ENCODE peak calls at places on chromosomes 1 and 21, in four cellular contexts. M is AG10803, A is stomach, B is NCI-H774. D is an unnamed sample.

GRCh38 chr1:87042127-87042811 is 127.8 kb downstream of the HS2ST1 start:
- DNase-seq in M (no peak), A (no peak), B (no peak), D (no peak)

GRCh38 chr21:37620401-37620800 is 253.8 kb downstream of the DYRK1A start:
- DNase-seq in M (peak), A (no peak), B (no peak), D (no peak)

GRCh38 chr1:179955318-179955638 is 668 bp downstream of the CEP350 start:
- DNase-seq in M (peak), A (no peak), B (no peak), D (no peak)

GRCh38 chr1:3571263-3571662 is 40.0 kb downstream of the MEGF6 start:
- DNase-seq in M (no peak), A (no peak), B (no peak), D (no peak)

GRCh38 chr21:41923641-41924342 is 30.0 kb downstream of the C2CD2 start:
- DNase-seq in M (peak), A (no peak), B (no peak), D (no peak)

GRCh38 chr1:924619-925323 is 1.0 kb downstream of the SAMD11 start:
- DNase-seq in M (peak), A (peak), B (no peak), D (no peak)

GRCh38 chr21:42638266-42638863 is 15.1 kb upstream of the PDE9A start:
- DNase-seq in M (no peak), A (no peak), B (no peak), D (no peak)

GRCh38 chr1:50930965-50931737 is 28.9 kb downstream of the FAF1 start:
- DNase-seq in M (no peak), A (no peak), B (no peak), D (no peak)

GRCh38 chr21:41659791-41660560 is 106.9 kb downstream of the RIPK4 start:
- DNase-seq in M (peak), A (no peak), B (no peak), D (no peak)

GRCh38 chr1:70090875-70091274 is 114.5 kb downstream of the LRRC40 start:
- DNase-seq in M (peak), A (no peak), B (no peak), D (no peak)

GRCh38 chr1:227885135-227885647 is 62.5 kb downstream of the WNT9A start:
- DNase-seq in M (no peak), A (peak), B (no peak), D (peak)

GRCh38 chr1:77188770-77189169 is 30.5 kb downstream of the PIGK start:
- DNase-seq in M (no peak), A (no peak), B (no peak), D (no peak)

GRCh38 chr1:201881617-201882016 is 7.1 kb upstream of the SHISA4 start:
- DNase-seq in M (no peak), A (no peak), B (no peak), D (no peak)

GRCh38 chr1:34994878-34995277 is 9.7 kb upstream of the TMEM35B start:
- DNase-seq in M (no peak), A (no peak), B (no peak), D (no peak)

GRCh38 chr1:57327331-57327730 is 96.5 kb downstream of the DAB1 start:
- DNase-seq in M (no peak), A (no peak), B (no peak), D (no peak)

GRCh38 chr1:22955146-22955545 is 17.5 kb downstream of the LACTBL1 start:
- DNase-seq in M (no peak), A (no peak), B (no peak), D (no peak)

GRCh38 chr1:227428803-227429202 is 110.5 kb upstream of the CDC42BPA start:
- DNase-seq in M (peak), A (peak), B (no peak), D (no peak)

GRCh38 chr21:34983680-34984086 is 65.4 kb downstream of the RUNX1 start:
- DNase-seq in M (peak), A (no peak), B (no peak), D (no peak)

GRCh38 chr1:40785446-40785845 is 1.9 kb downstream of the KCNQ4 start:
- DNase-seq in M (no peak), A (no peak), B (no peak), D (no peak)

GRCh38 chr1:58162952-58163550 is 383.5 kb downstream of the OMA1 start:
- DNase-seq in M (peak), A (peak), B (peak), D (no peak)

GRCh38 chr1:221117548-221117951 is 238.3 kb downstream of the HLX start:
- DNase-seq in M (peak), A (no peak), B (no peak), D (no peak)

GRCh38 chr1:2493691-2494322 is 17.7 kb downstream of the PLCH2 start:
- DNase-seq in M (no peak), A (no peak), B (no peak), D (no peak)

GRCh38 chr1:32250893-32251716 is at the start of gene LCK:
- DNase-seq in M (no peak), A (no peak), B (no peak), D (no peak)

GRCh38 chr1:33815061-33815460 is 48.8 kb upstream of the HMGB4 start:
- DNase-seq in M (peak), A (no peak), B (no peak), D (no peak)

GRCh38 chr1:195851804-195852203 is 756.4 kb downstream of the KCNT2 start:
- DNase-seq in M (no peak), A (no peak), B (no peak), D (no peak)

GRCh38 chr1:25971882-25972180 is 26.0 kb downstream of the PAFAH2 start:
- DNase-seq in M (no peak), A (no peak), B (no peak), D (no peak)

GRCh38 chr1:58883037-58883887 is 99.4 kb upstream of the JUN start:
- DNase-seq in M (peak), A (peak), B (no peak), D (no peak)

GRCh38 chr1:43545686-43546387 is 15.2 kb downstream of the PTPRF start:
- DNase-seq in M (no peak), A (peak), B (peak), D (peak)

GRCh38 chr1:22291494-22291893 is 148.6 kb upstream of the WNT4 start:
- DNase-seq in M (no peak), A (peak), B (no peak), D (no peak)

GRCh38 chr1:162204129-162204882 is 134.8 kb downstream of the NOS1AP start:
- DNase-seq in M (no peak), A (no peak), B (no peak), D (no peak)

GRCh38 chr1:100942304-100943046 is 46.6 kb downstream of the SLC30A7 start:
- DNase-seq in M (no peak), A (no peak), B (no peak), D (no peak)

GRCh38 chr1:29932626-29933025 is 696.3 kb downstream of the PTPRU start:
- DNase-seq in M (no peak), A (no peak), B (no peak), D (no peak)

GRCh38 chr1:145689922-145690321 is 17.2 kb downstream of the PDZK1 start:
- DNase-seq in M (no peak), A (no peak), B (no peak), D (no peak)

GRCh38 chr1:213914351-213914750 is 73.4 kb upstream of the PROX1 start:
- DNase-seq in M (no peak), A (no peak), B (no peak), D (no peak)

GRCh38 chr1:184492543-184492942 is 105.7 kb downstream of the C1orf21 start:
- DNase-seq in M (no peak), A (no peak), B (no peak), D (no peak)

GRCh38 chr1:223030871-223031270 is 112.2 kb downstream of the TLR5 start:
- DNase-seq in M (no peak), A (no peak), B (no peak), D (no peak)

GRCh38 chr1:201591348-201591747 is 52.4 kb downstream of the NAV1 start:
- DNase-seq in M (no peak), A (no peak), B (no peak), D (no peak)

GRCh38 chr1:178393370-178393769 is 103.4 kb downstream of the CLEC20A start:
- DNase-seq in M (no peak), A (no peak), B (peak), D (no peak)

GRCh38 chr1:6081901-6082300 is 36.2 kb downstream of the KCNAB2 start:
- DNase-seq in M (no peak), A (no peak), B (no peak), D (no peak)

GRCh38 chr1:246110343-246111219 is 396.5 kb downstream of the SMYD3 start:
- DNase-seq in M (no peak), A (no peak), B (peak), D (no peak)